ENCODE peak calls at places on chromosome 10, in five cellular contexts. One of them, this sample, is unnamed. For H3K4me1, the result is how much of the 10 kb centered on the place peaks cover.

GRCh38 chr10:14820010-14820774 is 17.6 kb downstream of the CDNF start:
- DNase-seq in OCI-LY7: no peak
- DNase-seq in left ventricle myocardium inferior: no peak
- DNase-seq in PC-9: peak
- DNase-seq in A549: peak
- DNase-seq in this sample: no peak

GRCh38 chr10:33314788-33315561 is 19.5 kb downstream of the NRP1 start:
- DNase-seq in A549: no peak
- DNase-seq in OCI-LY7: no peak
- DNase-seq in PC-9: no peak
- DNase-seq in left ventricle myocardium inferior: no peak
- DNase-seq in this sample: no peak

GRCh38 chr10:93462371-93462770 is 19.8 kb downstream of the MYOF start:
- DNase-seq in OCI-LY7: no peak
- DNase-seq in left ventricle myocardium inferior: no peak
- DNase-seq in PC-9: no peak
- DNase-seq in A549: no peak
- DNase-seq in this sample: no peak

GRCh38 chr10:6418167-6418566 is 161.9 kb downstream of the PRKCQ start:
- DNase-seq in OCI-LY7: no peak
- DNase-seq in A549: no peak
- DNase-seq in PC-9: no peak
- DNase-seq in left ventricle myocardium inferior: no peak
- DNase-seq in this sample: no peak

GRCh38 chr10:102831322-102832071 is 5.7 kb downstream of the CYP17A1 start:
- DNase-seq in A549: no peak
- DNase-seq in PC-9: no peak
- DNase-seq in OCI-LY7: no peak
- DNase-seq in left ventricle myocardium inferior: no peak
- DNase-seq in this sample: no peak

GRCh38 chr10:30055094-30055701 is 4.2 kb downstream of the JCAD start:
- DNase-seq in PC-9: no peak
- DNase-seq in left ventricle myocardium inferior: no peak
- DNase-seq in OCI-LY7: no peak
- DNase-seq in A549: no peak
- DNase-seq in this sample: no peak

GRCh38 chr10:4088354-4089066 is 303.5 kb upstream of the KLF6 start:
- DNase-seq in left ventricle myocardium inferior: no peak
- DNase-seq in A549: no peak
- DNase-seq in PC-9: no peak
- DNase-seq in OCI-LY7: no peak
- DNase-seq in this sample: no peak

GRCh38 chr10:105023706-105024105 is 382.6 kb downstream of the SORCS3 start:
- DNase-seq in OCI-LY7: no peak
- DNase-seq in A549: no peak
- DNase-seq in PC-9: no peak
- DNase-seq in left ventricle myocardium inferior: no peak
- DNase-seq in this sample: no peak

GRCh38 chr10:85702768-85703167 is 663.8 kb downstream of the GRID1 start:
- DNase-seq in PC-9: no peak
- DNase-seq in left ventricle myocardium inferior: no peak
- DNase-seq in A549: no peak
- DNase-seq in OCI-LY7: no peak
- DNase-seq in this sample: no peak

GRCh38 chr10:58888957-58889356 is 287.5 kb upstream of the PHYHIPL start:
- DNase-seq in A549: no peak
- DNase-seq in left ventricle myocardium inferior: no peak
- DNase-seq in PC-9: no peak
- DNase-seq in OCI-LY7: no peak
- DNase-seq in this sample: no peak

GRCh38 chr10:130807096-130807495 is 504.4 kb downstream of the TCERG1L start:
- DNase-seq in left ventricle myocardium inferior: no peak
- DNase-seq in OCI-LY7: no peak
- DNase-seq in PC-9: no peak
- DNase-seq in A549: no peak
- DNase-seq in this sample: no peak

GRCh38 chr10:100896876-100897461 is 15.8 kb upstream of the SLF2 start:
- DNase-seq in A549: peak
- DNase-seq in left ventricle myocardium inferior: no peak
- DNase-seq in PC-9: no peak
- DNase-seq in OCI-LY7: no peak
- DNase-seq in this sample: no peak

GRCh38 chr10:127142141-127142540 is 54.2 kb downstream of the INSYN2A start:
- DNase-seq in OCI-LY7: no peak
- DNase-seq in left ventricle myocardium inferior: no peak
- DNase-seq in A549: no peak
- DNase-seq in PC-9: no peak
- DNase-seq in this sample: no peak

GRCh38 chr10:95408931-95409873 is 118.4 kb upstream of the PDLIM1 start:
- DNase-seq in left ventricle myocardium inferior: no peak
- DNase-seq in OCI-LY7: no peak
- DNase-seq in A549: no peak
- DNase-seq in PC-9: peak
- DNase-seq in this sample: no peak

GRCh38 chr10:107280293-107280692 is 115.8 kb upstream of the SORCS1 start:
- DNase-seq in left ventricle myocardium inferior: no peak
- DNase-seq in PC-9: no peak
- DNase-seq in A549: no peak
- DNase-seq in OCI-LY7: no peak
- DNase-seq in this sample: no peak

GRCh38 chr10:129963076-129963830 is 821 bp downstream of the EBF3 start:
- DNase-seq in A549: no peak
- DNase-seq in left ventricle myocardium inferior: no peak
- DNase-seq in OCI-LY7: no peak
- DNase-seq in PC-9: no peak
- DNase-seq in this sample: no peak

GRCh38 chr10:16996530-16996964 is 133.1 kb downstream of the CUBN start:
- DNase-seq in left ventricle myocardium inferior: no peak
- DNase-seq in OCI-LY7: no peak
- DNase-seq in PC-9: no peak
- DNase-seq in A549: no peak
- DNase-seq in this sample: no peak

GRCh38 chr10:97022616-97023015 is 163.1 kb downstream of the SLIT1 start:
- DNase-seq in A549: no peak
- DNase-seq in left ventricle myocardium inferior: no peak
- DNase-seq in PC-9: no peak
- DNase-seq in OCI-LY7: no peak
- DNase-seq in this sample: no peak

GRCh38 chr10:6482737-6483362 is 97.2 kb downstream of the PRKCQ start:
- DNase-seq in OCI-LY7: no peak
- DNase-seq in A549: no peak
- DNase-seq in left ventricle myocardium inferior: no peak
- DNase-seq in PC-9: no peak
- DNase-seq in this sample: no peak

GRCh38 chr10:649798-650690 is 39.4 kb downstream of the DIP2C start:
- DNase-seq in PC-9: no peak
- DNase-seq in OCI-LY7: no peak
- DNase-seq in A549: peak
- DNase-seq in left ventricle myocardium inferior: no peak
- DNase-seq in this sample: no peak

GRCh38 chr10:98430427-98430826 is 15.4 kb upstream of the PYROXD2 start:
- DNase-seq in PC-9: no peak
- DNase-seq in A549: no peak
- DNase-seq in OCI-LY7: no peak
- DNase-seq in left ventricle myocardium inferior: no peak
- DNase-seq in this sample: no peak

GRCh38 chr10:29157321-29157720 is 131.5 kb upstream of the LYZL1 start:
- DNase-seq in PC-9: peak
- DNase-seq in OCI-LY7: no peak
- DNase-seq in left ventricle myocardium inferior: no peak
- DNase-seq in A549: no peak
- DNase-seq in this sample: no peak

GRCh38 chr10:122703483-122704448 is 4.1 kb upstream of the C10orf120 start:
- DNase-seq in PC-9: peak
- DNase-seq in OCI-LY7: peak
- DNase-seq in A549: peak
- DNase-seq in left ventricle myocardium inferior: peak
- DNase-seq in this sample: peak
- TF ChIP-seq CTCF in PC-9: peak
- TF ChIP-seq CTCF in OCI-LY7: peak
- TF ChIP-seq CTCF in A549: peak
- TF ChIP-seq CTCF in left ventricle myocardium inferior: peak
- TF ChIP-seq CTCF in this sample: peak

GRCh38 chr10:103847909-103848468 is 7.4 kb downstream of the SH3PXD2A start:
- DNase-seq in OCI-LY7: peak
- DNase-seq in left ventricle myocardium inferior: no peak
- DNase-seq in A549: no peak
- DNase-seq in PC-9: no peak
- DNase-seq in this sample: no peak
- H3K4me1 ChIP-seq in OCI-LY7: under half
- H3K4me1 ChIP-seq in left ventricle myocardium inferior: half or more
- H3K4me1 ChIP-seq in A549: under half
- H3K4me1 ChIP-seq in PC-9: under half
- H3K4me1 ChIP-seq in this sample: half or more

DNA sequence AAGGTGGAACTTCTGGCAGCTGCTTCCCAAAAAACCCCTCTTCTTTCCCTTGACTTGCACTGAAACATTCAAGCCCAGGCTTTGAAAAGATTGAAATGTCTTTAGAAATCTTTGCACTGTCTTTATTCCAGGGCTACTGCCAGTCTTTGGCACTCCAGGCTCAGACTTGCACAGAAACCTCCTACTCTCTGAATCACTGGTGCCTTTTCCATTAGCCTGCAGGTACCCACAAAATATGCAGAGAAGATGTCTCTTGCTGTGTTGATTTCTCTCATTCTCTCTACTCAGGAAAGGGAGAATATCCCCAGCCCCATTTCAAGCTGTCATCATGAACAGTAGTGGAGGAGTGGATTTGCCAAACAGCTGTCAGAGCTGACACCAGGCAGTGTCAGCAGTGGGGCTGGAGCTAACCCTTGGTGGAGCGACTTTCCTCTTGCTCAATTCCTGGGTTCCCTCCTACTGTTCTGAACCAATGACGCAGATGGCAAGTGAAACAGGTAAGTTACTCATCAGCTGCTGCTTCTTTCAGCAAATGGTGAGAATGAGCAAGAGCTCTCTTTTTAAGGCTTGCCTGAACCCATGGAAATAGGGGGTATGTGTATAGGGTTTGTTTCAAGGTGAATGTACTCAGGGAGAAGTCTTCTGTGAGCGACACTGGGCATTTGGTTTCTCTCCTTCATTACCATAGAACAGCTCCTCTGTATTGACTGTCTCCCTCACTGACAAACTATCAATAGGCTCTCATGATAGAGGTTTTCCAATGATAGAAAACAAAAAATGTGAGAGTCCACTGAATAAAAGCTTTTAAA is 362.4 kb downstream of the ADRA2A start:
- DNase-seq in A549: no peak
- DNase-seq in OCI-LY7: no peak
- DNase-seq in left ventricle myocardium inferior: no peak
- DNase-seq in PC-9: no peak
- DNase-seq in this sample: no peak
- H3K4me3 ChIP-seq in A549: no peak
- H3K4me3 ChIP-seq in OCI-LY7: no peak
- H3K4me3 ChIP-seq in left ventricle myocardium inferior: no peak
- H3K4me3 ChIP-seq in PC-9: no peak
- H3K4me3 ChIP-seq in this sample: no peak

GRCh38 chr10:61655335-61655851 is 7.3 kb upstream of the CABCOCO1 start:
- DNase-seq in OCI-LY7: no peak
- DNase-seq in A549: no peak
- DNase-seq in left ventricle myocardium inferior: no peak
- DNase-seq in PC-9: no peak
- DNase-seq in this sample: no peak
- TF ChIP-seq CTCF in OCI-LY7: no peak
- TF ChIP-seq CTCF in A549: no peak
- TF ChIP-seq CTCF in left ventricle myocardium inferior: no peak
- TF ChIP-seq CTCF in PC-9: no peak
- TF ChIP-seq CTCF in this sample: no peak

GRCh38 chr10:11208243-11208642 is 190.6 kb downstream of the CELF2 start:
- DNase-seq in A549: no peak
- DNase-seq in left ventricle myocardium inferior: no peak
- DNase-seq in OCI-LY7: no peak
- DNase-seq in PC-9: no peak
- DNase-seq in this sample: no peak
- H3K4me1 ChIP-seq in A549: under half
- H3K4me1 ChIP-seq in left ventricle myocardium inferior: half or more
- H3K4me1 ChIP-seq in OCI-LY7: under half
- H3K4me1 ChIP-seq in PC-9: under half
- H3K4me1 ChIP-seq in this sample: under half

GRCh38 chr10:72259491-72260214 is 14.1 kb upstream of the DDIT4 start:
- DNase-seq in PC-9: no peak
- DNase-seq in A549: peak
- DNase-seq in OCI-LY7: peak
- DNase-seq in left ventricle myocardium inferior: no peak
- DNase-seq in this sample: no peak
- H3K4me3 ChIP-seq in PC-9: no peak
- H3K4me3 ChIP-seq in A549: no peak
- H3K4me3 ChIP-seq in OCI-LY7: peak
- H3K4me3 ChIP-seq in left ventricle myocardium inferior: peak
- H3K4me3 ChIP-seq in this sample: no peak

This sample was measured in gastrocnemius medialis.